ENCODE peak calls at places on chromosomes 4 and X, in six cellular contexts. P, R, M, O, K and Q are unnamed samples.

GRCh38 chr4:123244233-123244632 is 152.4 kb upstream of the SPRY1 start:
- DNase-seq in P (peak), R (no peak), M (no peak), O (no peak), K (no peak), Q (no peak)

GRCh38 chrX:2325076-2325784 is 175.5 kb downstream of the DHRSX start:
- DNase-seq in P (peak), R (peak), M (no peak), O (no peak), K (peak), Q (no peak)

GRCh38 chrX:103756736-103757135 is 19.9 kb upstream of the PLP1 start:
- DNase-seq in P (no peak), R (no peak), M (no peak), O (no peak), K (no peak), Q (peak)

GRCh38 chrX:154603438-154604430 is 15.3 kb downstream of the CTAG1B start:
- DNase-seq in P (peak), R (no peak), M (no peak), O (peak), K (no peak), Q (no peak)

GRCh38 chrX:77556276-77556675 is 109.1 kb downstream of the FGF16 start:
- DNase-seq in P (no peak), R (no peak), M (no peak), O (no peak), K (no peak), Q (no peak)

GRCh38 chr4:6612961-6613675 is 27.4 kb upstream of the MRFAP1 start:
- DNase-seq in P (no peak), R (no peak), M (no peak), O (no peak), K (no peak), Q (no peak)

GRCh38 chrX:119622356-119623232 is 16.4 kb upstream of the NKRF start:
- DNase-seq in P (peak), R (no peak), M (no peak), O (no peak), K (no peak), Q (no peak)

GRCh38 chr4:186204103-186204559 is 12.8 kb downstream of the CYP4V2 start:
- DNase-seq in P (peak), R (peak), M (no peak), O (no peak), K (no peak), Q (no peak)

GRCh38 chrX:119745283-119745848 is 13.0 kb upstream of the SOWAHD start:
- DNase-seq in P (no peak), R (no peak), M (no peak), O (no peak), K (no peak), Q (no peak)

GRCh38 chr4:121139533-121140222 is 24.4 kb downstream of the TNIP3 start:
- DNase-seq in P (peak), R (no peak), M (peak), O (no peak), K (no peak), Q (no peak)

GRCh38 chr4:70651864-70652506 is 14.3 kb downstream of the JCHAIN start:
- DNase-seq in P (peak), R (peak), M (no peak), O (peak), K (no peak), Q (peak)

GRCh38 chr4:66187175-66187720 is 517.0 kb upstream of the EPHA5 start:
- DNase-seq in P (no peak), R (no peak), M (no peak), O (no peak), K (no peak), Q (peak)

GRCh38 chrX:119488749-119489148 is 20.5 kb downstream of the SLC25A5 start:
- DNase-seq in P (peak), R (peak), M (no peak), O (no peak), K (peak), Q (peak)

GRCh38 chr4:68905598-68906237 is 45.9 kb downstream of the UGT2A3 start:
- DNase-seq in P (no peak), R (peak), M (no peak), O (no peak), K (no peak), Q (no peak)

GRCh38 chr4:74414149-74414809 is 30.7 kb upstream of the AREG start:
- DNase-seq in P (no peak), R (no peak), M (no peak), O (no peak), K (no peak), Q (no peak)